ENCODE peak calls at places on chromosomes 3 and 15, in four cellular contexts. K is AG04450, E is astrocyte, H is OCI-LY7. N is an unnamed sample.

GRCh38 chr3:173957646-173958045 is 560.1 kb downstream of the NLGN1 start:
- DNase-seq in H (no peak), K (no peak), E (no peak), N (no peak)

GRCh38 chr15:41930867-41931222 is 37.0 kb upstream of the SPTBN5 start:
- DNase-seq in E (no peak), K (no peak), H (no peak), N (no peak)

GRCh38 chr3:39118931-39119660 is 11.6 kb downstream of the TTC21A start:
- DNase-seq in K (no peak), E (no peak), H (no peak), N (no peak)

GRCh38 chr3:43198791-43199644 is 87.3 kb upstream of the SNRK start:
- DNase-seq in K (no peak), H (no peak), E (no peak), N (no peak)

GRCh38 chr15:96893159-96893906 is 562.8 kb downstream of the NR2F2 start:
- DNase-seq in E (no peak), H (no peak), K (no peak), N (peak; percentile 45)

GRCh38 chr15:90609254-90610185 is 79.8 kb downstream of the CRTC3 start:
- DNase-seq in K (peak; percentile 16), E (no peak), H (no peak), N (no peak)

GRCh38 chr3:142053835-142054234 is 95.5 kb downstream of the TFDP2 start:
- DNase-seq in H (no peak), E (no peak), K (no peak), N (no peak)

GRCh38 chr3:150515210-150515609 is 31.1 kb downstream of the SERP1 start:
- DNase-seq in K (no peak), E (no peak), H (no peak), N (no peak)

GRCh38 chr3:144109944-144110343 is 138.3 kb downstream of the DIPK2A start:
- DNase-seq in H (no peak), E (no peak), K (no peak), N (peak; percentile 4)

GRCh38 chr3:128950223-128950938 is 43.5 kb downstream of the CFAP92 start:
- DNase-seq in H (peak; percentile 19), E (peak; percentile 29), K (no peak), N (no peak)

GRCh38 chr15:50262533-50262932 is 3.0 kb downstream of the HDC start:
- DNase-seq in H (no peak), E (no peak), K (no peak), N (peak; percentile 9)

GRCh38 chr3:115418583-115418982 is 204.7 kb upstream of the GAP43 start:
- DNase-seq in H (peak; percentile 2), E (no peak), K (no peak), N (no peak)

GRCh38 chr3:31041161-31041978 is 146.9 kb upstream of the GADL1 start:
- DNase-seq in H (no peak), K (peak; percentile 43), E (peak; percentile 96), N (no peak)

GRCh38 chr3:123799544-123800351 is 84.4 kb downstream of the MYLK start:
- DNase-seq in K (no peak), H (no peak), E (peak; percentile 81), N (peak; percentile 72)

GRCh38 chr3:81419196-81419595 is 342.2 kb downstream of the GBE1 start:
- DNase-seq in E (no peak), H (peak; percentile 2), K (no peak), N (no peak)

GRCh38 chr15:76345880-76346665 is 9.5 kb downstream of the ISL2 start:
- DNase-seq in K (no peak), H (no peak), E (no peak), N (peak; percentile 74)

GRCh38 chr15:73021139-73021621 is 31.1 kb upstream of the NEO1 start:
- DNase-seq in H (no peak), K (no peak), E (no peak), N (no peak)

GRCh38 chr15:33234019-33234418 is 39.5 kb upstream of the FMN1 start:
- DNase-seq in H (peak; percentile 51), E (peak; percentile 38), K (no peak), N (peak; percentile 8)

DNA sequence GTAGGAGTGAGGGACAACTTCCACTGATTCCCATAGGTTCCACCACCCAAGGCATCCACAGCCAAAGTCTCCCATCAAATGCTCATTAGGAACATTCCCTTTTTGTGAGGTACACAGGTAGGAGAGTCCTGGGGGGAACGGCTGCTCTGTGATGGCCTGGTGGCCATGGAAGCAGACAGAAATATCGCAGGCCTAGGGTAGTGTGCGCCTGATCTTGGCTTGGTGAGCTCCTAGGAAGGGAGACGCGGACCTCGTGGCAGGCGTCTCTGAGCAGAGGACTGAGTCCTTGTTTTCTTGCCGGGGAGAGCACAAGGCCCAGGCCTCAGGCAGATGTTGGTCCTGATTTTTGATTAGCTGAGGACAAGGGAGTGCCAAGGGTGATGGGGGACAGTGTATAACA is 99.5 kb downstream of the SNRPN start:
- DNase-seq in H (no peak), K (no peak), E (no peak), N (no peak)
- H3K9me3 ChIP-seq in H (peaks cover 5% of the 10 kb centered on the region), K (peaks cover 96% of the 10 kb centered on the region), E (peaks cover 96% of the 10 kb centered on the region), N (peaks cover 23% of the 10 kb centered on the region)

GRCh38 chr15:40080847-40081246 is 27.8 kb downstream of the BMF start:
- DNase-seq in E (no peak), K (no peak), H (no peak), N (no peak)

GRCh38 chr15:40080104-40080503 is 28.6 kb downstream of the BMF start:
- DNase-seq in H (no peak), E (no peak), K (no peak), N (no peak)

GRCh38 chr15:40083756-40084101 is 24.9 kb downstream of the BMF start:
- DNase-seq in E (no peak), H (no peak), K (no peak), N (no peak)

GRCh38 chr15:40082195-40082868 is 26.3 kb downstream of the BMF start:
- DNase-seq in K (no peak), H (no peak), E (no peak), N (peak; percentile 90)

DNA sequence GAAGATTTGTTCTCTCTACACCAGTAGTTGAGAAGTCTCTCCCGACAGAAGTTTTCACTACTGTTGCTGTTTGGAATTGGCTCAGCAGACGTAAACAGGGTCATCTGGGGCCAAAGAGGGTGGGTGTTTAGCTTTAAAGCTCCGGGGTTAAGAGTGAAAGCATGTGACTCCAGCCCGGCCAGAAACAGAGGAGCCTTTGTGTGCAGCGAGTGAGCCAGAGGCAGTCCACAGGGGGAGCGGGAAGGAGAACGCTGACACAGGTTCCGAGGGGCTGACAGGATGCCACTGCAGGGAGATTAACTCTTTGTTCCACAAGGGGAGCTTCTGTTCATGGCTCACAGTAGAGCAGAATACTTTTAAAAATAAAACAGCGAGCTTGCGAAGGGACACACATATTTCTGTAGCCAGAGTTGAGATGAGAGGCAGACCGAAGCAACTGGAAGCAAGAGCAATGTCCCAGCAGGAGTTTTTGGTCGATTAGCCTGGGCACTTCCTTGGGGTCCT is 26.9 kb downstream of the BMF start:
- DNase-seq in K (no peak), H (no peak), E (peak; percentile 64), N (peak; percentile 69)
- H3K4me3 ChIP-seq in K (peak overlapping the region; percentile 41), H (no peak overlapping the region), E (peak overlapping the region; percentile 48), N (no peak overlapping the region)

GRCh38 chr3:48656841-48657281 is 5.8 kb downstream of the CELSR3 start:
- DNase-seq in E (no peak), K (no peak), H (no peak), N (no peak)
- H3K27ac ChIP-seq in E (no peak overlapping the region), K (no peak overlapping the region), H (no peak overlapping the region), N (no peak overlapping the region)

GRCh38 chr3:3302964-3303363 is 123.5 kb upstream of the CRBN start:
- DNase-seq in E (no peak), H (no peak), K (no peak), N (no peak)
- H3K9me3 ChIP-seq in E (no peaks in the 10 kb centered on the region), H (no peaks in the 10 kb centered on the region), K (peaks cover 17% of the 10 kb centered on the region), N (no peaks in the 10 kb centered on the region)

GRCh38 chr15:101128191-101128590 is 123.7 kb downstream of the CHSY1 start:
- DNase-seq in H (no peak), K (peak; percentile 94), E (peak; percentile 98), N (no peak)
- H3K4me3 ChIP-seq in H (no peak overlapping the region), K (no peak overlapping the region), E (peak overlapping the region; percentile 20), N (no peak overlapping the region)

DNA sequence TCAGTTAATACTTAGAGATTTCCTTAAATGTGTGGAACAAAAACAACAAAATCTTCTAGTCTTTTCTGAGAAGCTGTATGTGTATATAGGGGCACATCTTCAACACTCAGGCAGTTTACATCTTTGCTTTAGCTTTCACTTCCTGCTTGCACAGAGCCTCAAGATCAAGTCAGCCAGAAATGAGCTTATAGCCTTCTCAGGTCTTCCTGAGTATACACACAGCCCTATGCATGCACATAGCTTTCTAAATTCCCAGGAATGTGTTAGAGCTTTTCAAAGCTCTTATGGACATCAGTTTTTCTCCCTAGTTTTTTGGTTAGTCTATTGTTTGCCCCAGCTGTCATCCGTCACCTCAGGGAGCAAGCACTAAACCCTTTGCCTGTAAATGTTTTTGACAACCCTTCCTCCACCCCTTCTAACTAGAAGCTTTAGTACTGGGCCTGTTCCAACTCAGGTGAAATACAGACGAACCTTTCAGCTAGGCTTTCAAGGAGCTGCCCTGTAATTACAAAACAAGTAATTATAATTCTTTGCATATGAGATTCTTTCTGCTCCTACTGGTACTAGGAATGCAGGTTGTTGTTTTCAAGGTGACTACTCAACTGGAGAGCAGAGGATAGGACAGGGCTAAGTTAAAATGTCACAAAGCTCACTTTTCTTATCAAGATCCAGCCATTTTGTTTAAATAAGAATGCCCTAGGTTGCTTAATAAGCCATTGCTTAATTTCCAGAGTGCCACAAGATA is 22.6 kb upstream of the MTMR10 start:
- DNase-seq in H (peak; percentile 81), K (no peak), E (no peak), N (no peak)
- H3K27ac ChIP-seq in H (peak overlapping the region; percentile 21), K (no peak overlapping the region), E (no peak overlapping the region), N (no peak overlapping the region)